ENCODE peak calls at places on chromosomes 2 and 18, in eight cellular contexts. E, C, D, J, T, O, I and B are unnamed samples.

GRCh38 chr2:46082531-46083485 is 214.4 kb upstream of the EPAS1 start:
- DNase-seq in E (peak), C (no peak), D (no peak), J (no peak), T (peak), O (peak), I (no peak), B (peak)

GRCh38 chr2:72893594-72894319 is 6.5 kb downstream of the SPR start:
- DNase-seq in E (peak), C (peak), D (no peak), J (no peak), T (peak), O (peak), I (peak), B (peak)

GRCh38 chr18:57776767-57777166 is 26.3 kb downstream of the ATP8B1 start:
- DNase-seq in E (no peak), C (peak), D (no peak), J (no peak), T (peak), O (peak), I (no peak), B (no peak)

GRCh38 chr2:23664069-23664788 is 262.7 kb downstream of the ATAD2B start:
- DNase-seq in E (peak), C (no peak), D (no peak), J (no peak), T (no peak), O (no peak), I (no peak), B (peak)

GRCh38 chr18:2515908-2516625 is 55.2 kb downstream of the METTL4 start:
- DNase-seq in E (no peak), C (peak), D (no peak), J (no peak), T (peak), O (peak), I (no peak), B (peak)

GRCh38 chr2:98881153-98881650 is 54.8 kb downstream of the CRACDL start:
- DNase-seq in E (no peak), C (no peak), D (no peak), J (no peak), T (no peak), O (peak), I (no peak), B (no peak)

GRCh38 chr2:144515694-144516416 is 4.1 kb downstream of the ZEB2 start:
- DNase-seq in E (peak), C (no peak), D (peak), J (no peak), T (no peak), O (peak), I (no peak), B (peak)

GRCh38 chr2:110869472-110870446 is 137.4 kb downstream of the ACOXL start:
- DNase-seq in E (no peak), C (peak), D (no peak), J (no peak), T (no peak), O (no peak), I (no peak), B (peak)

GRCh38 chr18:62399781-62400308 is 74.7 kb downstream of the TNFRSF11A start:
- DNase-seq in E (no peak), C (peak), D (no peak), J (no peak), T (no peak), O (peak), I (peak), B (peak)

GRCh38 chr18:79384151-79384807 is 11.5 kb upstream of the NFATC1 start:
- DNase-seq in E (peak), C (no peak), D (no peak), J (no peak), T (no peak), O (no peak), I (no peak), B (no peak)

GRCh38 chr18:51132256-51132935 is 65.1 kb downstream of the MEX3C start:
- DNase-seq in E (no peak), C (no peak), D (peak), J (no peak), T (no peak), O (no peak), I (no peak), B (no peak)

GRCh38 chr2:61018319-61018750 is 280 bp upstream of the PUS10 start:
- DNase-seq in E (no peak), C (no peak), D (no peak), J (no peak), T (no peak), O (no peak), I (no peak), B (no peak)